ENCODE peak calls at places on chromosome 6, in eight cellular contexts. H is astrocyte of the spinal cord, S is SJCRH30, O is skeletal muscle cell, M is mesendoderm, L is stomach, G is IMR-90, T is brain microvascular endothelial cell. B is an unnamed sample.

GRCh38 chr6:79453558-79454042 is 83.6 kb downstream of the LCA5 start:
- DNase-seq in L (no peak), O (peak), H (peak), M (no peak), G (no peak), T (peak), S (no peak), B (peak)

GRCh38 chr6:20186981-20187380 is 25.3 kb downstream of the MBOAT1 start:
- DNase-seq in L (no peak), T (no peak), O (no peak), S (no peak), H (no peak), M (no peak), G (no peak), B (no peak)

GRCh38 chr6:88725111-88725711 is 238.2 kb downstream of the RNGTT start:
- DNase-seq in T (peak), L (no peak), H (peak), G (peak), O (peak), M (peak), S (peak), B (peak)

GRCh38 chr6:4316867-4317400 is 181.6 kb upstream of the ECI2 start:
- DNase-seq in L (peak), G (peak), M (peak), T (peak), S (peak), O (peak), H (peak), B (peak)

GRCh38 chr6:161922631-161923119 is 648.8 kb upstream of the AGPAT4 start:
- DNase-seq in S (peak), G (peak), H (peak), L (peak), T (peak), M (peak), O (peak), B (peak)

GRCh38 chr6:1620504-1621327 is 11.0 kb downstream of the FOXC1 start:
- DNase-seq in S (no peak), H (no peak), G (no peak), O (no peak), T (no peak), L (no peak), M (no peak), B (no peak)

GRCh38 chr6:29958916-29959315 is 16.6 kb downstream of the HLA-A start:
- DNase-seq in H (no peak), G (no peak), L (no peak), O (no peak), S (no peak), T (no peak), M (no peak), B (no peak)

GRCh38 chr6:80439721-80440488 is 333.4 kb downstream of the BCKDHB start:
- DNase-seq in G (no peak), O (no peak), H (no peak), L (no peak), T (no peak), S (no peak), M (no peak), B (no peak)

GRCh38 chr6:36933102-36933501 is 21.4 kb upstream of the PI16 start:
- DNase-seq in G (peak), S (no peak), T (no peak), M (no peak), L (no peak), O (no peak), H (no peak), B (peak)

DNA sequence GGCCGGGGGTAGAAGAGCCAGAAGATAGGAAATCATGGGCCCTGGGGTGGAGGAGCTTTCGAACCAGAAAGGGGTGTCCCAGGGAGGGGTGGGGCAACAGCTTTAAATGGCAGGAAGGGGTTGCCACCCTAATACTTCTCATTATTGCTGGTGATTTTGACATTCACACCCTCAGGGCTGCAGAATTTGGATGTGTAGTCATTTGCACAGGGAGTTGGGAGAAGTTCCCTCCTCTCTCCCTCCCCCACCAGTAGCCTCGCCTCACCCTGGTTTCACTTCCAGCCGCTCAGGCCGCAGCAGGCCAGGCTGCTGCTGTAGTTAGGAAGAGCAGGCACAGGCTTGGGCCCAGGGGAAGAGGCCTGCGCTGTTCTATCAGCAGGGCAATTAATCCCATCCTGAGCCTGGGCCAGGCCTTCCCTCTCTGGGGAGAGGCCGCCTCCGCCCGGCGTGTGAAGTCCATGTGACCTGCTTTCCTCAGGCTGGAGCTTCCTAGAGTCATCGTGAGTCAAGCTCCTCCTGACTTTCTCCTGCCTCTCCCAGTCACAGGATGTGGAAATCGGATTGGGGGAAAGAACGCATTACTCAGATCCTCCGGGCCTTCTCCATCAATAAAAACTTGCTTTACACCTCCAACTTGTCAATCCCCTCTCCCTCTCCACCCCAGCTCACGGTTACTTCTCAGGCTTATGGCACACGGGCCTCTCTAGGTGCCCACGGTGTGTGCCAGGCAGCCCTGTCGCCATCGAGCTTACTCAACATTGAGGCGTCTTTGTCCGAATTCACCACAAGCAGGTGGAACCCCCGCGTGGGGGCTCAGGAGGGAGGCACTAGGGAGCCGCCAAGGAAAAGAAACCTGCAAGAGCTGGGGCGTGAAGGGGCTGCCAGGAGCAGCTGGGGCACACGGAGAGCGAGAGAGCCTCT is 7.8 kb downstream of the ADTRP start:
- DNase-seq in L (peak), S (peak), T (peak), H (peak), G (peak), O (peak), M (peak), B (peak)
- H3K4me3 ChIP-seq in L (no peak), S (no peak), T (no peak), H (no peak), G (no peak), O (no peak), M (no peak), B (no peak)

GRCh38 chr6:138571585-138572199 is 72.4 kb upstream of the NHSL1 start:
- DNase-seq in S (no peak), O (no peak), M (no peak), L (no peak), G (peak), T (no peak), H (peak), B (no peak)

GRCh38 chr6:138570716-138571020 is 71.4 kb upstream of the NHSL1 start:
- DNase-seq in M (no peak), T (no peak), G (peak), O (no peak), H (peak), S (no peak), L (no peak), B (no peak)

GRCh38 chr6:138572200-138572875 is 73.0 kb upstream of the NHSL1 start:
- DNase-seq in H (peak), M (peak), S (peak), G (peak), O (peak), L (peak), T (peak), B (peak)

GRCh38 chr6:138569970-138570715 is 70.8 kb upstream of the NHSL1 start:
- DNase-seq in H (peak), L (no peak), T (no peak), O (no peak), G (peak), M (no peak), S (no peak), B (no peak)

DNA sequence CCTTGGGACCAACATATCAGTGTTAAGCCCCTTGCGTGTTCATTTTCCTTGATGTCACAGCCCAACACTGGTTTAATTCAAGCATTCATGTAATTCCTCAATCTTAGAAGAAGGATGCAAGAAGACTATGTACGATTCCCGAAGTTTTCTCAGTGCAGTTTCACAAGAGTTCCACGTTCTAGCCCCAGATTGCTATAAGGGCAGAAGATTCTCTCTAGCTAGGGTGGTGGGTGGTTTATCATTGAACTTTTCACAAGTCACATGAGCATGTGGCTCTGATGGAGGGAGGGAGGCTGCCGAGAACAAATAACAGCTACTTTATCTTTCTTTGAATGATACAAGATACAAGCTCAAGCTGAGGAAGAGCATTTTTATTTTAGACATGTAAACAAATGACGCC is 71.9 kb upstream of the NHSL1 start:
- DNase-seq in H (peak), S (no peak), T (no peak), O (no peak), L (no peak), G (peak), M (no peak), B (no peak)
- H3K4me3 ChIP-seq in H (peak), S (no peak), T (no peak), O (no peak), L (peak), G (peak), M (no peak), B (no peak)

DNA sequence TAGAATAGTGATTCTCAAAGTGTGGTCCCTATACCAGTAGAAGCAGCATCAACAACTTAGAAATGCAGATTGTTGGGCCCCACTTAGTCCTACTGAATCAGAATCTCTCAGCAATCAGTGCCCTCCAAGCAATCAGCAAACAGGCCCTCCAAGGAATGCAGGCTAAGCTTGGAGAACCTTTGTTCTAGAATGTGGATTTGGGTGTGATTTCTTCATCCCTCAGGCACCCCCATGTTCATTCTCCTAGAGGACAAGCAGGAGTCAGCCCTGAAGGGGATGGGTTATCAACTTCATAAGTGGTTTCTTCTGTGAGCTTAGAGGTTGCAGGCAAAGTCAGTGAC is 40.5 kb upstream of the TAF8 start:
- DNase-seq in L (no peak), O (no peak), M (peak), G (no peak), S (no peak), H (no peak), T (no peak), B (no peak)
- H3K4me3 ChIP-seq in L (no peak), O (no peak), M (no peak), G (no peak), S (no peak), H (no peak), T (no peak), B (no peak)

GRCh38 chr6:157221049-157221816 is 102.1 kb downstream of the TMEM242 start:
- DNase-seq in M (peak), O (no peak), S (no peak), L (peak), G (peak), T (peak), H (peak), B (peak)

GRCh38 chr6:157219201-157220200 is 103.8 kb downstream of the TMEM242 start:
- DNase-seq in G (peak), S (no peak), L (no peak), H (peak), O (peak), M (peak), T (peak), B (peak)

GRCh38 chr6:157221817-157222175 is 101.5 kb downstream of the TMEM242 start:
- DNase-seq in M (no peak), T (no peak), H (no peak), G (no peak), O (no peak), S (no peak), L (no peak), B (no peak)

GRCh38 chr6:157218371-157219198 is 104.7 kb downstream of the TMEM242 start:
- DNase-seq in S (no peak), L (no peak), H (no peak), O (no peak), G (no peak), T (no peak), M (no peak), B (no peak)

DNA sequence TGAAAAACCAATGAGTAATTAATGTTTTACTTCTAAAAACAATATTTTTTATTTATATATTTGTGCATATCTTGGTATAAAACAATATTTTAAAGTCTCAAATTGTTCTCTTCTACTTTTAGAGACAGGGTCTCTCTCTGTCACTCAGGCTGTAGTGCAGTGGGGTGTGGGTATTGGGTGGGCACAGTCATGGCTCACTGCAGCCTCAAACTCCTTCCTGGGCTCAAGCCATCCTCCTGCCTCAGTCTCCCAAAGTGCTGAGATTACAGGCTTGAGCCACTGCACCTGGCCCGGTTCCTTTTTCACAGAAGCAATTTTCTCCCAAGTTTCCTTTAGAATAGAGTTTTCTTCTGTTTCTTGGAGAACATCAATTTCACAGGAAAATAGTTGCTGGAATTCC is 102.8 kb downstream of the TMEM242 start:
- DNase-seq in H (no peak), L (no peak), T (no peak), O (no peak), G (no peak), S (no peak), M (no peak), B (no peak)
- H3K4me3 ChIP-seq in H (no peak), L (peak), T (peak), O (peak), G (no peak), S (no peak), M (no peak), B (peak)

DNA sequence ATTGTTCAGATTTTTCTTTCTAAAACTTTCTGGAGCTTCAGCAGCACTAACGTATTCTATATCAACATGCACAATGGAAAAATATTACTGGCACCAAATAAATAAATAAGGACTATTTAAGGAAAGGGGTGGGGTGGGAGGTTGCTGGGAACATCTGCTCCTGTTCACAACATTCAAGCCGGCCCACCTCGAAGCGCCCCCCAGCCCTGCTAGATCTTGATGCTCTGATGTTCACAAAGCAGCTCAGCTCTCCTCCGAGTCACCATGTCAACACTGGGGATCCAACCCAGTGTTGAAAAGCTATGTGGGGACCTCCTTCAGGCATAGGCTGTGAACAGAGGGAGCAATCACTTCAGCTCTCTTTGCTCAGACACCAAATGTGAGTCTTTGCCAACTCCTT is 176.9 kb upstream of the NT5E start:
- DNase-seq in S (no peak), M (no peak), O (no peak), L (no peak), T (no peak), G (no peak), H (no peak), B (no peak)
- H3K4me3 ChIP-seq in S (no peak), M (no peak), O (no peak), L (no peak), T (no peak), G (no peak), H (no peak), B (no peak)